ENCODE peak calls at places on chromosomes 12 and 14, in five cellular contexts. One of them, this sample, is unnamed.

GRCh38 chr14:29339491-29339890 is 572.9 kb downstream of the FOXG1 start:
- DNase-seq in CD8-positive, alpha-beta T cell: no peak
- DNase-seq in type B pancreatic cell: no peak
- DNase-seq in IMR-90: peak
- DNase-seq in NCI-H524 treated with DMSO at 0.1 percent for 48 hours: no peak
- DNase-seq in this sample: no peak

GRCh38 chr12:103779410-103780092 is 61.5 kb downstream of the NT5DC3 start:
- DNase-seq in CD8-positive, alpha-beta T cell: no peak
- DNase-seq in type B pancreatic cell: no peak
- DNase-seq in IMR-90: peak
- DNase-seq in NCI-H524 treated with DMSO at 0.1 percent for 48 hours: no peak
- DNase-seq in this sample: no peak

GRCh38 chr14:63269561-63270225 is 49.0 kb downstream of the GPHB5 start:
- DNase-seq in CD8-positive, alpha-beta T cell: no peak
- DNase-seq in type B pancreatic cell: no peak
- DNase-seq in IMR-90: no peak
- DNase-seq in NCI-H524 treated with DMSO at 0.1 percent for 48 hours: no peak
- DNase-seq in this sample: no peak

GRCh38 chr12:111443086-111443485 is 37.4 kb downstream of the SH2B3 start:
- DNase-seq in CD8-positive, alpha-beta T cell: no peak
- DNase-seq in type B pancreatic cell: no peak
- DNase-seq in IMR-90: no peak
- DNase-seq in NCI-H524 treated with DMSO at 0.1 percent for 48 hours: no peak
- DNase-seq in this sample: no peak

GRCh38 chr12:51246254-51246853 is 7.7 kb downstream of the DAZAP2 start:
- DNase-seq in CD8-positive, alpha-beta T cell: peak
- DNase-seq in type B pancreatic cell: no peak
- DNase-seq in IMR-90: peak
- DNase-seq in NCI-H524 treated with DMSO at 0.1 percent for 48 hours: no peak
- DNase-seq in this sample: no peak

GRCh38 chr12:104182621-104183378 is 32.8 kb upstream of the TXNRD1 start:
- DNase-seq in CD8-positive, alpha-beta T cell: no peak
- DNase-seq in type B pancreatic cell: no peak
- DNase-seq in IMR-90: no peak
- DNase-seq in NCI-H524 treated with DMSO at 0.1 percent for 48 hours: no peak
- DNase-seq in this sample: no peak

GRCh38 chr12:123149088-123149827 is 1.6 kb downstream of the PITPNM2 start:
- DNase-seq in CD8-positive, alpha-beta T cell: no peak
- DNase-seq in type B pancreatic cell: no peak
- DNase-seq in IMR-90: no peak
- DNase-seq in NCI-H524 treated with DMSO at 0.1 percent for 48 hours: no peak
- DNase-seq in this sample: no peak

GRCh38 chr14:55138091-55138490 is 9.0 kb downstream of the LGALS3 start:
- DNase-seq in CD8-positive, alpha-beta T cell: no peak
- DNase-seq in type B pancreatic cell: no peak
- DNase-seq in IMR-90: no peak
- DNase-seq in NCI-H524 treated with DMSO at 0.1 percent for 48 hours: no peak
- DNase-seq in this sample: no peak

GRCh38 chr12:11580125-11580751 is 69.2 kb upstream of the ETV6 start:
- DNase-seq in CD8-positive, alpha-beta T cell: no peak
- DNase-seq in type B pancreatic cell: no peak
- DNase-seq in IMR-90: peak
- DNase-seq in NCI-H524 treated with DMSO at 0.1 percent for 48 hours: no peak
- DNase-seq in this sample: peak

GRCh38 chr14:64563696-64564095 is 13.9 kb downstream of the PPP1R36 start:
- DNase-seq in CD8-positive, alpha-beta T cell: no peak
- DNase-seq in type B pancreatic cell: no peak
- DNase-seq in IMR-90: no peak
- DNase-seq in NCI-H524 treated with DMSO at 0.1 percent for 48 hours: no peak
- DNase-seq in this sample: no peak

GRCh38 chr14:90755661-90756304 is 60.4 kb downstream of the TTC7B start:
- DNase-seq in CD8-positive, alpha-beta T cell: no peak
- DNase-seq in type B pancreatic cell: no peak
- DNase-seq in IMR-90: peak
- DNase-seq in NCI-H524 treated with DMSO at 0.1 percent for 48 hours: no peak
- DNase-seq in this sample: no peak

GRCh38 chr14:93643676-93644075 is 144.6 kb downstream of the PRIMA1 start:
- DNase-seq in CD8-positive, alpha-beta T cell: no peak
- DNase-seq in type B pancreatic cell: no peak
- DNase-seq in IMR-90: no peak
- DNase-seq in NCI-H524 treated with DMSO at 0.1 percent for 48 hours: no peak
- DNase-seq in this sample: no peak

GRCh38 chr14:24132061-24132685 is 1.7 kb downstream of the FITM1 start:
- DNase-seq in CD8-positive, alpha-beta T cell: peak
- DNase-seq in type B pancreatic cell: no peak
- DNase-seq in IMR-90: no peak
- DNase-seq in NCI-H524 treated with DMSO at 0.1 percent for 48 hours: no peak
- DNase-seq in this sample: no peak

GRCh38 chr14:22981090-22982012 is 1.0 kb downstream of the AJUBA start:
- DNase-seq in CD8-positive, alpha-beta T cell: peak
- DNase-seq in type B pancreatic cell: no peak
- DNase-seq in IMR-90: no peak
- DNase-seq in NCI-H524 treated with DMSO at 0.1 percent for 48 hours: no peak
- DNase-seq in this sample: no peak

GRCh38 chr12:132345555-132346200 is 16.3 kb upstream of the GALNT9 start:
- DNase-seq in CD8-positive, alpha-beta T cell: no peak
- DNase-seq in type B pancreatic cell: no peak
- DNase-seq in IMR-90: no peak
- DNase-seq in NCI-H524 treated with DMSO at 0.1 percent for 48 hours: no peak
- DNase-seq in this sample: no peak

GRCh38 chr14:96040836-96041371 is 1.7 kb downstream of the C14orf132 start:
- DNase-seq in CD8-positive, alpha-beta T cell: no peak
- DNase-seq in type B pancreatic cell: no peak
- DNase-seq in IMR-90: peak
- DNase-seq in NCI-H524 treated with DMSO at 0.1 percent for 48 hours: no peak
- DNase-seq in this sample: no peak

GRCh38 chr14:91317381-91318313 is 73.1 kb upstream of the GPR68 start:
- DNase-seq in CD8-positive, alpha-beta T cell: peak
- DNase-seq in type B pancreatic cell: no peak
- DNase-seq in IMR-90: no peak
- DNase-seq in NCI-H524 treated with DMSO at 0.1 percent for 48 hours: no peak
- DNase-seq in this sample: no peak

GRCh38 chr14:60184597-60185555 is 19.7 kb upstream of the DHRS7 start:
- DNase-seq in CD8-positive, alpha-beta T cell: no peak
- DNase-seq in type B pancreatic cell: no peak
- DNase-seq in IMR-90: no peak
- DNase-seq in NCI-H524 treated with DMSO at 0.1 percent for 48 hours: peak
- DNase-seq in this sample: no peak

GRCh38 chr12:104201238-104202001 is 14.2 kb upstream of the TXNRD1 start:
- DNase-seq in CD8-positive, alpha-beta T cell: peak
- DNase-seq in type B pancreatic cell: no peak
- DNase-seq in IMR-90: peak
- DNase-seq in NCI-H524 treated with DMSO at 0.1 percent for 48 hours: no peak
- DNase-seq in this sample: peak

GRCh38 chr14:71890541-71890940 is 41.7 kb upstream of the RGS6 start:
- DNase-seq in CD8-positive, alpha-beta T cell: no peak
- DNase-seq in type B pancreatic cell: no peak
- DNase-seq in IMR-90: no peak
- DNase-seq in NCI-H524 treated with DMSO at 0.1 percent for 48 hours: no peak
- DNase-seq in this sample: no peak

GRCh38 chr12:40451661-40452060 is 226.9 kb downstream of the LRRK2 start:
- DNase-seq in CD8-positive, alpha-beta T cell: no peak
- DNase-seq in type B pancreatic cell: no peak
- DNase-seq in IMR-90: no peak
- DNase-seq in NCI-H524 treated with DMSO at 0.1 percent for 48 hours: no peak
- DNase-seq in this sample: no peak

GRCh38 chr14:38121280-38121679 is 86.4 kb upstream of the SSTR1 start:
- DNase-seq in CD8-positive, alpha-beta T cell: no peak
- DNase-seq in type B pancreatic cell: no peak
- DNase-seq in IMR-90: no peak
- DNase-seq in NCI-H524 treated with DMSO at 0.1 percent for 48 hours: no peak
- DNase-seq in this sample: no peak

GRCh38 chr14:73833530-73834257 is 17.9 kb upstream of the PTGR2 start:
- DNase-seq in CD8-positive, alpha-beta T cell: no peak
- DNase-seq in type B pancreatic cell: no peak
- DNase-seq in IMR-90: peak
- DNase-seq in NCI-H524 treated with DMSO at 0.1 percent for 48 hours: no peak
- DNase-seq in this sample: no peak

This sample was measured in GM04504.